ENCODE peak calls at places on chromosomes 7 and 10, in five cellular contexts. V is HCT116; H is mesendoderm; W is activated CD8-positive, alpha-beta memory T cell treated with anti-CD3 and anti-CD28 coated beads, Interleukin-2, amount 10 ng/mL, durations not matched to agents 7 days and 5 days; M is A172. I is an unnamed sample.

GRCh38 chr7:744854-745430 is 17.9 kb upstream of the PRKAR1B start:
- DNase-seq in M (no peak), W (no peak), H (no peak), V (no peak), I (no peak)

GRCh38 chr10:123398180-123398591 is 244.0 kb downstream of the BUB3 start:
- DNase-seq in W (no peak), H (no peak), V (no peak), M (no peak), I (no peak)

GRCh38 chr10:3000063-3000462 is 67.3 kb upstream of the PFKP start:
- DNase-seq in H (no peak), V (no peak), M (no peak), W (no peak), I (peak; percentile 16)

GRCh38 chr10:16930540-16930939 is 113.3 kb upstream of the RSU1 start:
- DNase-seq in H (no peak), V (no peak), W (no peak), M (no peak), I (no peak)

GRCh38 chr7:142438235-142438922 is 180.5 kb upstream of the PRSS58 start:
- DNase-seq in M (peak; percentile 16), V (peak; percentile 49), H (peak; percentile 87), W (no peak), I (no peak)

GRCh38 chr10:93383562-93383981 is 98.6 kb downstream of the MYOF start:
- DNase-seq in H (peak; percentile 59), W (no peak), M (peak; percentile 98), V (no peak), I (peak; percentile 25)

GRCh38 chr7:116354546-116355422 is 144.4 kb downstream of the TES start:
- DNase-seq in W (no peak), H (peak; percentile 97), V (peak; percentile 96), M (peak; percentile 99), I (peak; percentile 96)

GRCh38 chr7:71752171-71752935 is 620.4 kb downstream of the GALNT17 start:
- DNase-seq in M (no peak), V (no peak), W (peak; percentile 41), H (peak; percentile 73), I (no peak)

GRCh38 chr7:127588019-127588696 is at the start of gene ARF5:
- DNase-seq in V (peak; percentile 49), W (peak; percentile 90), H (peak; percentile 91), M (peak; percentile 58), I (peak; percentile 94)

GRCh38 chr7:66306243-66306642 is 101.1 kb downstream of the TPST1 start:
- DNase-seq in V (peak; percentile 45), M (peak; percentile 26), W (no peak), H (no peak), I (peak; percentile 37)

GRCh38 chr7:98163704-98164478 is 47.3 kb upstream of the BHLHA15 start:
- DNase-seq in M (peak; percentile 72), H (no peak), W (no peak), V (no peak), I (peak; percentile 54)

GRCh38 chr10:131735577-131735976 is 165.2 kb upstream of the PPP2R2D start:
- DNase-seq in H (no peak), M (no peak), W (peak; percentile 38), V (no peak), I (no peak)

GRCh38 chr7:20240080-20240926 is 23.1 kb upstream of the MACC1 start:
- DNase-seq in H (no peak), W (peak; percentile 41), V (no peak), M (no peak), I (no peak)

GRCh38 chr7:27107391-27107900 is 5.0 kb upstream of the HOXA2 start:
- DNase-seq in W (no peak), H (no peak), M (no peak), V (no peak), I (no peak)

GRCh38 chr10:124949543-124949942 is 7.6 kb downstream of the ZRANB1 start:
- DNase-seq in V (no peak), W (no peak), M (no peak), H (no peak), I (no peak)

GRCh38 chr10:122553341-122553740 is 7.2 kb upstream of the DMBT1 start:
- DNase-seq in W (no peak), M (no peak), H (no peak), V (no peak), I (no peak)

GRCh38 chr7:46745700-46746090 is 824.6 kb upstream of the IGFBP3 start:
- DNase-seq in V (no peak), M (peak; percentile 41), H (no peak), W (no peak), I (no peak)

GRCh38 chr7:73667344-73668102 is at the start of gene VPS37D:
- DNase-seq in M (peak; percentile 85), W (peak; percentile 94), H (peak; percentile 92), V (peak; percentile 67), I (peak; percentile 95)

GRCh38 chr7:98354511-98355249 is 46.2 kb downstream of the BAIAP2L1 start:
- DNase-seq in W (no peak), H (peak; percentile 86), M (peak; percentile 97), V (peak; percentile 91), I (peak; percentile 99)

GRCh38 chr7:55448526-55448925 is 83.4 kb downstream of the LANCL2 start:
- DNase-seq in W (no peak), H (no peak), V (no peak), M (no peak), I (no peak)